ENCODE peak calls at places on chromosomes 4 and X, in nine cellular contexts. E is uterus; I is CD8-positive, alpha-beta T cell; H is adrenal gland; G is left ventricle myocardium inferior; P is left lung; W is aorta; J is thyroid gland; A is CD4-positive, alpha-beta memory T cell. R is an unnamed sample. For H3K9me3, the result is how much of the 10 kb centered on the place peaks cover.

GRCh38 chr4:24978291-24979072 is 52.3 kb downstream of the LGI2 start:
- DNase-seq in E (no peak), I (no peak), H (peak), G (no peak), P (no peak), W (no peak), J (no peak), A (no peak), R (no peak)

GRCh38 chrX:136920001-136920400 is 39.5 kb upstream of the RBMX start:
- DNase-seq in E (no peak), I (no peak), H (no peak), G (no peak), P (no peak), W (no peak), J (no peak), A (no peak), R (no peak)

GRCh38 chrX:129139837-129140679 is 383.2 kb downstream of the SMARCA1 start:
- DNase-seq in E (no peak), I (no peak), H (no peak), G (no peak), P (no peak), W (no peak), J (no peak), A (no peak), R (no peak)

GRCh38 chr4:122855491-122855890 is 28.9 kb downstream of the FGF2 start:
- DNase-seq in E (no peak), I (no peak), H (no peak), G (no peak), P (no peak), W (no peak), J (no peak), A (no peak), R (no peak)

GRCh38 chrX:43663173-43663572 is 7.1 kb downstream of the MAOA start:
- DNase-seq in E (no peak), I (no peak), H (no peak), G (no peak), P (no peak), W (no peak), J (no peak), A (no peak), R (no peak)

GRCh38 chr4:8200302-8200975 is 1.3 kb downstream of the SH3TC1 start:
- DNase-seq in E (no peak), I (no peak), H (peak), G (peak), P (peak), W (peak), J (peak), A (peak), R (no peak)

GRCh38 chr4:140151700-140152014 is 2.3 kb downstream of the MAML3 start:
- DNase-seq in E (peak), I (peak), H (peak), G (peak), P (peak), W (peak), J (peak), A (no peak), R (no peak)

GRCh38 chr4:57131849-57132745 is 21.9 kb upstream of the IGFBP7 start:
- DNase-seq in E (no peak), I (no peak), H (no peak), G (no peak), P (no peak), W (no peak), J (peak), A (no peak), R (no peak)

GRCh38 chr4:108991929-108992328 is 229.1 kb upstream of the ETNPPL start:
- DNase-seq in E (no peak), I (no peak), H (no peak), G (no peak), P (no peak), W (no peak), J (no peak), A (no peak), R (no peak)

GRCh38 chrX:149511081-149511480 is 6.0 kb upstream of the IDS start:
- DNase-seq in E (no peak), I (no peak), H (no peak), G (no peak), P (no peak), W (no peak), J (no peak), A (no peak), R (no peak)

GRCh38 chr4:1571986-1572385 is 112.1 kb downstream of the FAM53A start:
- DNase-seq in E (no peak), I (no peak), H (no peak), G (no peak), P (no peak), W (peak), J (no peak), A (no peak), R (no peak)

DNA sequence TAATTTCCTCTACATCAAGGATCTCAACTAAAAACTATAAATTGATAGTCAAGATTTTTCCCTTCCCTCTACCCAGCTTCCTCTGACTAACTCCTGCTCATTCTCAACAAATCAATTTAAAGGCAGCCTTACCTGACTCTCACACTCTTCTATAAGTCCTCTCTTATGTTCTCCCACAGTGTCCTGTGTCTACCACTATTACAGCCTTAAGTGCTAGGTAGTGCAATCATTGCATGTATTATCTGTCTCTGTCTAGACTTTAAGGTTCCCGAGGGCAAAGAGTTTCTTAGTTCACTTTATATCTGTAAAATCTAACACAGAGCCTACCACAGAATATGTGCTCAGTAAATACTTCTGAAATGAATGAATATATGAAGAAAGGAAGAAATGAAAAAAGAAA is 123.7 kb downstream of the BTC start:
- DNase-seq in E (no peak), I (no peak), H (no peak), G (no peak), P (no peak), W (no peak), J (no peak), A (no peak), R (no peak)
- H3K4me3 ChIP-seq in E (no peak), I (no peak), H (no peak), G (no peak), P (no peak), W (no peak), J (no peak), A (no peak), R (no peak)

GRCh38 chrX:143336261-143336660 is 181.0 kb downstream of the SPANXN3 start:
- DNase-seq in E (no peak), I (no peak), H (no peak), G (no peak), P (no peak), W (no peak), J (no peak), A (no peak), R (no peak)
- H3K9me3 ChIP-seq in E (under half), I (under half), H (under half), G (under half), P (under half), W (under half), J (under half), A (under half), R (under half)

GRCh38 chr4:175999944-176000343 is 65.7 kb upstream of the WDR17 start:
- DNase-seq in E (no peak), I (no peak), H (no peak), G (no peak), P (no peak), W (no peak), J (no peak), A (no peak), R (no peak)

GRCh38 chr4:175998782-175999181 is 66.9 kb upstream of the WDR17 start:
- DNase-seq in E (no peak), I (no peak), H (no peak), G (no peak), P (no peak), W (no peak), J (peak), A (no peak), R (no peak)

GRCh38 chr4:175997291-175997690 is 68.3 kb upstream of the WDR17 start:
- DNase-seq in E (no peak), I (no peak), H (no peak), G (no peak), P (no peak), W (no peak), J (no peak), A (no peak), R (no peak)

GRCh38 chr4:176002007-176002623 is 63.5 kb upstream of the WDR17 start:
- DNase-seq in E (no peak), I (no peak), H (peak), G (no peak), P (peak), W (peak), J (peak), A (no peak), R (no peak)

GRCh38 chr4:176001171-176002006 is 64.3 kb upstream of the WDR17 start:
- DNase-seq in E (peak), I (no peak), H (peak), G (no peak), P (peak), W (no peak), J (peak), A (no peak), R (no peak)
- H3K27ac ChIP-seq in E (peak), I (no peak), H (no peak), G (no peak), P (peak), W (no peak), J (peak), A (no peak), R (no peak)

GRCh38 chrX:10769696-10770619 is 149.6 kb upstream of the MID1 start:
- DNase-seq in E (no peak), I (no peak), H (peak), G (no peak), P (no peak), W (no peak), J (peak), A (no peak), R (no peak)
- H3K4me3 ChIP-seq in E (no peak), I (no peak), H (no peak), G (peak), P (no peak), W (peak), J (no peak), A (no peak), R (no peak)

GRCh38 chr4:99447079-99447478 is 11.9 kb upstream of the ADH7 start:
- DNase-seq in E (no peak), I (no peak), H (peak), G (no peak), P (no peak), W (no peak), J (peak), A (no peak), R (no peak)

GRCh38 chr4:99447513-99447912 is 12.4 kb upstream of the ADH7 start:
- DNase-seq in E (no peak), I (no peak), H (no peak), G (no peak), P (no peak), W (no peak), J (no peak), A (no peak), R (no peak)
- H3K9me3 ChIP-seq in E (under half), I (under half), H (under half), G (under half), P (under half), W (under half), J (under half), A (under half), R (under half)

DNA sequence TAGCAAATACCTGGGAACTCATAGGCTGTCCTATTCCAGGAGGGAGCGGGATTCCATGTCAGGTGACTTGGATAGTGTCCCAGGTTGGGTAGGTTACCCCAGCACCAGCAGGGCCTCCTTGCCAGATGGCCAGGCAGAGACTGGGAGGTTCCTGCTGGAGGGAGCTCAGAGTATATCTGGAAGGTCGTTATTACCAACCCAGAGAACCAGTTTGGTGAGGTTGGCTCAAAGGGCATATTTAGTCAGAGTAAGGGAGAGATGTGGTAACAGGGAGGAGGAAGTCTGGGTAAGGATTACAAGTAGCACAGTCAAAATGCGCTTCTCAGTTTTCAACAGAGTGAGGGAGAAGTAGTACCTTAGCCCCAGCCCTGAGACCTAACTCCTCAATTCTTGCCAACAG is 53.3 kb upstream of the LNX1 start:
- DNase-seq in E (no peak), I (no peak), H (no peak), G (no peak), P (peak), W (no peak), J (peak), A (no peak), R (no peak)
- H3K27ac ChIP-seq in E (no peak), I (no peak), H (no peak), G (peak), P (peak), W (no peak), J (peak), A (no peak), R (no peak)

DNA sequence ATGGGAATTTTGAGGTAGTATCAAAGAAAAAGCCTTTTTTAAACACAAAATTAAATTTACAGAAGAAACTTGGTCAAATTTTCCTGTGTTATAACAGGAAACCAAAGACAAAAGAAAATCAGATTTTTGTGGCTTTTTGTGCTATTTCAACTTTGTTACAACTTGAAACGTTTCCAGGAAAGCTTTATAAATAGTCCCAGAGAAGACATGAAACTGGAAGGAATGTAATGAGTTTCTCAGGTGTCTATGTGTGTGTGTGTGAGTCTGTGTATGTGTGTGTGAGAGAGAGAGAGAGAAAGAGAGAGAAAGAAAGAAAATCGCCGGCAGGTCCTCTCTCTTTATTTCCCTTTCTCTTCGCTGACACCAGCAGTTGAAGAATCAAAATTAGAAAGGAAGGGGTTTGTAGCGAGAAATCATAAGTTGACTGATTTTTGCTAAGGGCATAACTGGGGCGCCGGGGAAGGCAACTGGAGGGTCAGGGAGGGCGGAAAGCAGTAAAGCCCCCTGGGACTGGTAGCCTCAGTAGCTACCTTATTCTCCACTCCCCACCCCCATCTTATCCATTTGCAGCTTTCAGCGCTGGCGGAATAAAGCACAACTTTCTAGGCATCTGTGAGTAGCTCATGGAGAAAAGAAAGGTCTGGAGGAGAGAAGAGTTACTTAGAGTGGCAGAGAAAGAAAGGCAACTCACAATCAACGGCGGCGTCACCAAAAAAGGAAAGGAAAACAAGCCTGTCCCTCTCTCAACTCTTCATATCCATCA is 1.4 kb downstream of the TMEM47 start:
- DNase-seq in E (no peak), I (no peak), H (peak), G (no peak), P (no peak), W (no peak), J (no peak), A (no peak), R (no peak)
- H3K4me3 ChIP-seq in E (peak), I (no peak), H (peak), G (peak), P (peak), W (peak), J (no peak), A (no peak), R (no peak)

DNA sequence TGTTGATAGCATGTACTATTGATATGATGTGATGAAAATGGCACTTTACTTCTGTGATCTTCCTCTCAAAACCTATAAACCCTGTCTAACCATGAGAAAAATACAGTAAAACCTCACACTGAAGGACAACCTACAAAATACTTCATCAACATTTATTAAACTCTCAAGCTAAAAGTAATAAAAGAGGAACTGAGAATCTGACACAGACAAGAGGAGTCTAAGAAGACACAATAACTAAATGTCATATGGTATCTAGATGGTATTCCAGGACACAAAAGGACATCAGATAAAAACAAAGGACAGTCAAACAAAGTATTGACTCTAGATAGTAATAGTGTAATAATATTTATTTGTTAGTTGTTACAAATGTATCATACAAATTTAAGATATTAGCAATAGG is 655.3 kb downstream of the SH3BGRL start:
- DNase-seq in E (no peak), I (no peak), H (no peak), G (no peak), P (no peak), W (no peak), J (no peak), A (no peak), R (no peak)
- H3K9me3 ChIP-seq in E (under half), I (under half), H (under half), G (under half), P (under half), W (under half), J (under half), A (under half), R (under half)

GRCh38 chr4:85725727-85726170 is 250.8 kb downstream of the ARHGAP24 start:
- DNase-seq in E (no peak), I (no peak), H (peak), G (peak), P (peak), W (peak), J (peak), A (no peak), R (no peak)

GRCh38 chr4:85722401-85722800 is 247.5 kb downstream of the ARHGAP24 start:
- DNase-seq in E (no peak), I (no peak), H (no peak), G (no peak), P (no peak), W (no peak), J (no peak), A (no peak), R (no peak)

GRCh38 chr4:85726555-85726954 is 251.6 kb downstream of the ARHGAP24 start:
- DNase-seq in E (no peak), I (no peak), H (no peak), G (no peak), P (no peak), W (no peak), J (no peak), A (no peak), R (no peak)

GRCh38 chr4:85722806-85723205 is 247.9 kb downstream of the ARHGAP24 start:
- DNase-seq in E (no peak), I (no peak), H (no peak), G (no peak), P (no peak), W (no peak), J (no peak), A (no peak), R (no peak)

DNA sequence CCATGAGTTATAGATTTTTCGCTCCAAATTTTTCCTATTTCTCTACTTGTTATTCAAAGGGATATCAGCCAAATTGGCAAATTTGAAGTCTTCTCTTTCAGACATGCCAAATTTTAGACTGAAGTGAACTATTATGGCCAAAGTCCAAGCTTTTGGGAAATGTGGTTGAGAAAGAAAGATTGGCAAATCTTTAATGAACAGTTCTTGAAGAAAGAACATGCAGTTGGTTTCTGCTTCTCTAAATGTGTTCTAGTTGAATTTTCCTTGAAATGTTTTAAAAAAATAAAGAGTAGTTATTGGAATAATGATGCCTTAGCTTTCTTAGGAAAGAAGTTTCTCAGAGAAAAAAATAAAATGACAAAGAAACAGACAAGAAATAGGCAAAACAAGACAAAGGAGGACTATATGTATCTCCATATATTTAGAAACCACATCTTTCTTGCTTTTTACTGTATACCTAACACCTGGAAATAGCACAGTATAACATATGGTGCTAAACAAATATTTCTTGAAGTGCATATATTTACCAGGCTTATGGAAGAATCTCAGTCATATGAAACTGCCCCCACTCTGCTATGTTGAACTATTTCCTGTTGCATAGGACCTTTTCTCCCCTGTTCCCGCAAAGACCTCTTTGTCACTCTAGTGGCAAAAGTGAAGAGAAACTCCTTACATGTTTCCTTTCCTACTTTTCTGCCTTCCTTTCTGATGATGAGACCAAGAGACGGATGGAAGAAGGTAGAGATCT is 250.0 kb downstream of the ARHGAP24 start:
- DNase-seq in E (no peak), I (no peak), H (no peak), G (no peak), P (no peak), W (no peak), J (no peak), A (no peak), R (no peak)
- H3K27ac ChIP-seq in E (peak), I (no peak), H (peak), G (peak), P (peak), W (no peak), J (no peak), A (no peak), R (no peak)

GRCh38 chr4:104494161-104494560 is 533 bp downstream of the CXXC4 start:
- DNase-seq in E (no peak), I (no peak), H (no peak), G (no peak), P (no peak), W (no peak), J (no peak), A (no peak), R (no peak)
- H3K4me3 ChIP-seq in E (peak), I (no peak), H (no peak), G (peak), P (peak), W (peak), J (no peak), A (no peak), R (no peak)